ENCODE peak calls at places on chromosomes 4 and X, in ten cellular contexts. I, E, A, Y, H, N, M, P, W and J are unnamed samples.

GRCh38 chr4:156169011-156169410 is 215.3 kb upstream of the CTSO start:
- DNase-seq in I (no peak), E (no peak), A (no peak), Y (peak; percentile 1), H (peak; percentile 38), N (no peak), M (peak; percentile 58), P (peak; percentile 68), W (no peak), J (peak; percentile 72)

GRCh38 chr4:70721747-70722146 is at the start of gene RUFY3:
- DNase-seq in I (no peak), E (no peak), A (no peak), Y (no peak), H (no peak), N (peak; percentile 57), M (peak; percentile 48), P (peak; percentile 44), W (no peak), J (no peak)

GRCh38 chrX:38379088-38379487 is 26.7 kb downstream of the OTC start:
- DNase-seq in I (no peak), E (no peak), A (no peak), Y (no peak), H (no peak), N (no peak), M (no peak), P (no peak), W (no peak), J (no peak)

GRCh38 chrX:153626025-153626633 is 20.9 kb upstream of the DUSP9 start:
- DNase-seq in I (no peak), E (no peak), A (no peak), Y (no peak), H (no peak), N (peak; percentile 27), M (no peak), P (no peak), W (no peak), J (no peak)

GRCh38 chr4:28886934-28887333 is 1833.2 kb upstream of the PCDH7 start:
- DNase-seq in I (no peak), E (no peak), A (no peak), Y (no peak), H (no peak), N (no peak), M (no peak), P (peak; percentile 8), W (no peak), J (peak; percentile 21)

GRCh38 chr4:77028241-77028640 is 47.5 kb downstream of the CCNI start:
- DNase-seq in I (no peak), E (no peak), A (no peak), Y (no peak), H (no peak), N (no peak), M (no peak), P (no peak), W (no peak), J (no peak)

GRCh38 chr4:148847544-148847943 is 405.3 kb upstream of the NR3C2 start:
- DNase-seq in I (no peak), E (no peak), A (no peak), Y (no peak), H (no peak), N (no peak), M (no peak), P (no peak), W (no peak), J (no peak)

GRCh38 chrX:1249101-1249887 is 19.3 kb upstream of the CSF2RA start:
- DNase-seq in I (peak; percentile 28), E (peak; percentile 79), A (peak; percentile 77), Y (peak; percentile 80), H (peak; percentile 71), N (no peak), M (peak; percentile 15), P (peak; percentile 83), W (peak; percentile 75), J (peak; percentile 9)

GRCh38 chrX:81003491-81004185 is 194.0 kb upstream of the BRWD3 start:
- DNase-seq in I (no peak), E (no peak), A (no peak), Y (no peak), H (no peak), N (no peak), M (no peak), P (no peak), W (no peak), J (no peak)

GRCh38 chr4:165879581-165879980 is 6.5 kb downstream of the TLL1 start:
- DNase-seq in I (no peak), E (no peak), A (no peak), Y (no peak), H (no peak), N (no peak), M (no peak), P (no peak), W (no peak), J (no peak)

GRCh38 chr4:73021634-73022033 is 47.9 kb downstream of the COX18 start:
- DNase-seq in I (no peak), E (no peak), A (no peak), Y (peak; percentile 49), H (no peak), N (no peak), M (no peak), P (peak; percentile 19), W (no peak), J (peak; percentile 17)

GRCh38 chr4:7858498-7858897 is 81.2 kb downstream of the AFAP1 start:
- DNase-seq in I (no peak), E (no peak), A (no peak), Y (no peak), H (no peak), N (no peak), M (no peak), P (no peak), W (no peak), J (no peak)
- H3K4me1 ChIP-seq in I (peaks cover 32% of the 10 kb centered on the region), E (peaks cover 21% of the 10 kb centered on the region), A (no peaks in the 10 kb centered on the region), Y (no peaks in the 10 kb centered on the region), H (peaks cover 44% of the 10 kb centered on the region), N (peaks cover 8% of the 10 kb centered on the region), M (no peaks in the 10 kb centered on the region), P (peaks cover 22% of the 10 kb centered on the region), W (peaks cover 5% of the 10 kb centered on the region), J (peaks cover 16% of the 10 kb centered on the region)

GRCh38 chr4:2284161-2284933 is 22.4 kb upstream of the MXD4 start:
- DNase-seq in I (no peak), E (peak; percentile 22), A (no peak), Y (no peak), H (no peak), N (peak; percentile 16), M (no peak), P (no peak), W (peak; percentile 32), J (no peak)

GRCh38 chr4:2286904-2287593 is 25.1 kb upstream of the MXD4 start:
- DNase-seq in I (no peak), E (no peak), A (no peak), Y (no peak), H (peak; percentile 12), N (peak; percentile 15), M (no peak), P (no peak), W (peak; percentile 31), J (no peak)

GRCh38 chr4:2284934-2285664 is 23.2 kb upstream of the MXD4 start:
- DNase-seq in I (no peak), E (peak; percentile 23), A (no peak), Y (no peak), H (no peak), N (peak; percentile 20), M (no peak), P (peak; percentile 61), W (peak; percentile 37), J (peak; percentile 23)

GRCh38 chr4:2287594-2287915 is 25.6 kb upstream of the MXD4 start:
- DNase-seq in I (no peak), E (peak; percentile 35), A (no peak), Y (no peak), H (no peak), N (peak; percentile 21), M (peak; percentile 13), P (no peak), W (peak; percentile 17), J (no peak)

GRCh38 chr4:2285665-2286381 is 23.9 kb upstream of the MXD4 start:
- DNase-seq in I (no peak), E (peak; percentile 39), A (no peak), Y (no peak), H (peak; percentile 23), N (peak; percentile 31), M (no peak), P (no peak), W (peak; percentile 51), J (no peak)
- H3K4me1 ChIP-seq in I (peaks cover 73% of the 10 kb centered on the region), E (peaks cover 5% of the 10 kb centered on the region), A (no peaks in the 10 kb centered on the region), Y (peaks cover 24% of the 10 kb centered on the region), H (no peaks in the 10 kb centered on the region), N (no peaks in the 10 kb centered on the region), M (no peaks in the 10 kb centered on the region), P (peaks cover 10% of the 10 kb centered on the region), W (no peaks in the 10 kb centered on the region), J (no peaks in the 10 kb centered on the region)

DNA sequence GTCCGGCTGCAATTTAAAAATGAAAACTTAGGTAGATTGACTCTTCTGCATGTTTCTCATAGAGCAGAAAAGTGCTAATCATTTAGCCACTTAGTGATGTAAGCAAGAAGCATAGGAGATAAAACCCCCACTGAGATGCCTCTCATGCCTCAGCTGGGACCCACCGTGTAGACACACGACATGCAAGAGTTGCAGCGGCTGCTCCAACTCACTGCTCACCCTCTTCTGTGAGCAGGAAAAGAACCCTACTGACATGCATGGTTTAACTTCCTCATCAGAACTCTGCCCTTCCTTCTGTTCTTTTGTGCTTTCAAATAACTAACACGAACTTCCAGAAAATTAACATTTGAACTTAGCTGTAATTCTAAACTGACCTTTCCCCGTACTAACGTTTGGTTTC is 41.0 kb downstream of the MAP7D3 start:
- DNase-seq in I (no peak), E (no peak), A (no peak), Y (peak; percentile 62), H (no peak), N (no peak), M (no peak), P (no peak), W (no peak), J (no peak)
- H3K4me1 ChIP-seq in I (no peaks in the 10 kb centered on the region), E (peaks cover 15% of the 10 kb centered on the region), A (no peaks in the 10 kb centered on the region), Y (peaks cover 13% of the 10 kb centered on the region), H (no peaks in the 10 kb centered on the region), N (no peaks in the 10 kb centered on the region), M (no peaks in the 10 kb centered on the region), P (peaks cover 26% of the 10 kb centered on the region), W (peaks cover 14% of the 10 kb centered on the region), J (no peaks in the 10 kb centered on the region)

GRCh38 chr4:78557841-78558240 is 6.3 kb downstream of the ANXA3 start:
- DNase-seq in I (no peak), E (no peak), A (no peak), Y (no peak), H (no peak), N (no peak), M (no peak), P (no peak), W (no peak), J (no peak)

GRCh38 chr4:78562687-78563086 is 11.1 kb downstream of the ANXA3 start:
- DNase-seq in I (no peak), E (no peak), A (no peak), Y (no peak), H (no peak), N (no peak), M (no peak), P (no peak), W (no peak), J (no peak)

GRCh38 chr4:78560296-78560963 is 8.9 kb downstream of the ANXA3 start:
- DNase-seq in I (no peak), E (no peak), A (peak; percentile 40), Y (no peak), H (no peak), N (no peak), M (no peak), P (peak; percentile 74), W (no peak), J (peak; percentile 78)

GRCh38 chr4:78558421-78558820 is 6.9 kb downstream of the ANXA3 start:
- DNase-seq in I (no peak), E (no peak), A (no peak), Y (no peak), H (no peak), N (no peak), M (no peak), P (no peak), W (no peak), J (peak; percentile 54)

GRCh38 chr4:78561677-78562076 is 10.1 kb downstream of the ANXA3 start:
- DNase-seq in I (no peak), E (no peak), A (no peak), Y (no peak), H (no peak), N (no peak), M (no peak), P (no peak), W (no peak), J (no peak)
- H3K4me1 ChIP-seq in I (no peaks in the 10 kb centered on the region), E (peaks cover 44% of the 10 kb centered on the region), A (peaks cover 29% of the 10 kb centered on the region), Y (no peaks in the 10 kb centered on the region), H (peaks cover 98% of the 10 kb centered on the region), N (no peaks in the 10 kb centered on the region), M (no peaks in the 10 kb centered on the region), P (peaks cover 5% of the 10 kb centered on the region), W (peaks cover 15% of the 10 kb centered on the region), J (peaks cover 68% of the 10 kb centered on the region)